ENCODE peak calls at places on chromosomes 1 and 21, in five cellular contexts. One of them, this sample, is unnamed.
A peak's percentile ranks its signal among the peaks of the same experiment; 100 is the strongest.

GRCh38 chr1:119909890-119910596 is 13.7 kb upstream of the ADAM30 start:
- DNase-seq in lung: no peak
- DNase-seq in ovary: no peak
- DNase-seq in DND-41: no peak
- DNase-seq in left ventricle myocardium inferior: no peak
- DNase-seq in this sample: no peak

GRCh38 chr1:225454733-225455132 is 26.9 kb upstream of the LBR start:
- DNase-seq in lung: no peak
- DNase-seq in ovary: no peak
- DNase-seq in DND-41: no peak
- DNase-seq in left ventricle myocardium inferior: no peak
- DNase-seq in this sample: no peak

GRCh38 chr1:155253797-155254196 is 1.5 kb downstream of the ENTREP3 start:
- DNase-seq in lung: no peak
- DNase-seq in ovary: no peak
- DNase-seq in DND-41: no peak
- DNase-seq in left ventricle myocardium inferior: no peak
- DNase-seq in this sample: no peak

GRCh38 chr1:246197076-246197475 is 310.0 kb downstream of the SMYD3 start:
- DNase-seq in lung: no peak
- DNase-seq in ovary: no peak
- DNase-seq in DND-41: no peak
- DNase-seq in left ventricle myocardium inferior: no peak
- DNase-seq in this sample: no peak

GRCh38 chr1:151156515-151156819 is at the start of gene TNFAIP8L2:
- DNase-seq in lung: peak; percentile 62
- DNase-seq in ovary: no peak
- DNase-seq in DND-41: peak; percentile 68
- DNase-seq in left ventricle myocardium inferior: peak; percentile 58
- DNase-seq in this sample: peak; percentile 78

GRCh38 chr1:2645776-2646175 is 13.0 kb upstream of the MMEL1 start:
- DNase-seq in lung: no peak
- DNase-seq in ovary: no peak
- DNase-seq in DND-41: no peak
- DNase-seq in left ventricle myocardium inferior: no peak
- DNase-seq in this sample: no peak

GRCh38 chr1:100459815-100460114 is 78.2 kb upstream of the GPR88 start:
- DNase-seq in lung: no peak
- DNase-seq in ovary: no peak
- DNase-seq in DND-41: no peak
- DNase-seq in left ventricle myocardium inferior: no peak
- DNase-seq in this sample: no peak

GRCh38 chr1:156546267-156546666 is 26.1 kb downstream of the IQGAP3 start:
- DNase-seq in lung: no peak
- DNase-seq in ovary: no peak
- DNase-seq in DND-41: no peak
- DNase-seq in left ventricle myocardium inferior: no peak
- DNase-seq in this sample: no peak

GRCh38 chr1:116911166-116911553 is 1.4 kb downstream of the PTGFRN start:
- DNase-seq in lung: no peak
- DNase-seq in ovary: peak; percentile 26
- DNase-seq in DND-41: no peak
- DNase-seq in left ventricle myocardium inferior: no peak
- DNase-seq in this sample: no peak

GRCh38 chr1:44068442-44068861 is 37.2 kb upstream of the SLC6A9 start:
- DNase-seq in lung: no peak
- DNase-seq in ovary: no peak
- DNase-seq in DND-41: no peak
- DNase-seq in left ventricle myocardium inferior: no peak
- DNase-seq in this sample: peak; percentile 58

GRCh38 chr1:236302941-236303340 is 21.2 kb upstream of the ERO1B start:
- DNase-seq in lung: no peak
- DNase-seq in ovary: no peak
- DNase-seq in DND-41: no peak
- DNase-seq in left ventricle myocardium inferior: no peak
- DNase-seq in this sample: no peak

GRCh38 chr1:231340328-231341013 is 2.4 kb downstream of the SPRTN start:
- DNase-seq in lung: no peak
- DNase-seq in ovary: no peak
- DNase-seq in DND-41: no peak
- DNase-seq in left ventricle myocardium inferior: no peak
- DNase-seq in this sample: no peak

GRCh38 chr21:36156815-36157670 is at the start of gene DOP1B:
- DNase-seq in lung: no peak
- DNase-seq in ovary: no peak
- DNase-seq in DND-41: peak; percentile 43
- DNase-seq in left ventricle myocardium inferior: peak; percentile 21
- DNase-seq in this sample: peak; percentile 43

GRCh38 chr1:1163538-1164070 is 10.1 kb upstream of the TTLL10 start:
- DNase-seq in lung: no peak
- DNase-seq in ovary: no peak
- DNase-seq in DND-41: no peak
- DNase-seq in left ventricle myocardium inferior: no peak
- DNase-seq in this sample: no peak

DNA sequence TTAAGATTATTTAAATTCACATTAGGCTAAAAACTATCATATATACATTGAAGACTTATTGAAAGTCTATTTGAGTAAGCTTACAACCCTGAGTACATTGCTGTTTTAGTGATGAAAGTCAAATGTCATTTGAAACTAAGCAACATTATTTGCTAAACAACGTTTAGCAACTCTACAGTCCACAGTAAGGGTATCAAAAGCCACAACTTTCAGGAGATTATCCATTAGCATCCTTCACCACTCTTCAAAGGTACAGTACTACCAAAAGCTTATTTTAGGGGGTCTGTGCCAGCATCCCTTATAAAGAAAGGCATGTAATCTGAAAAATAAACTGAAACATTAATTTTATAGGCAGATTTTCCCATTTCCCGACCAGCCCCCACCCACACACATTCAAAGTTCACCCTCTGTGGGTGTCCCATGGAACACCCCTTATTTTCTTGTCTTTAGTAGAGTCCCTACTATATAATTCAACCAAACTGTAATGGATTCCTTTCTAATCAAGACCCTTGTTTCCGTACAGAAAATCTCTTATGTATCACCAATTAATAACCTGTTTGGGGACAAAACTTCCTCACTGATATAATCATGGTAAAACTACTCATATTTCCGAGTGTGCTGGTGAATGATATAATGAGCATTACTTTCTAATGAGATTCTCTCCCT is 11.0 kb downstream of the SFPQ start:
- DNase-seq in lung: no peak
- DNase-seq in ovary: no peak
- DNase-seq in DND-41: no peak
- DNase-seq in left ventricle myocardium inferior: no peak
- DNase-seq in this sample: no peak
- H3K36me3 ChIP-seq in lung: peaks cover 57% of the 10 kb centered on the region
- H3K36me3 ChIP-seq in ovary: no peaks in the 10 kb centered on the region
- H3K36me3 ChIP-seq in DND-41: peaks cover 100% of the 10 kb centered on the region
- H3K36me3 ChIP-seq in left ventricle myocardium inferior: peaks cover 98% of the 10 kb centered on the region
- H3K36me3 ChIP-seq in this sample: peaks cover 100% of the 10 kb centered on the region

GRCh38 chr21:27314096-27314495 is 347.2 kb upstream of the ADAMTS5 start:
- DNase-seq in lung: no peak
- DNase-seq in ovary: no peak
- DNase-seq in DND-41: no peak
- DNase-seq in left ventricle myocardium inferior: no peak
- DNase-seq in this sample: no peak
- H3K9me3 ChIP-seq in lung: no peaks in the 10 kb centered on the region
- H3K9me3 ChIP-seq in ovary: no peaks in the 10 kb centered on the region
- H3K9me3 ChIP-seq in DND-41: no peaks in the 10 kb centered on the region
- H3K9me3 ChIP-seq in left ventricle myocardium inferior: peaks cover 11% of the 10 kb centered on the region
- H3K9me3 ChIP-seq in this sample: peaks cover 20% of the 10 kb centered on the region

GRCh38 chr1:160208179-160209040 is 3.2 kb downstream of the PEA15 start:
- DNase-seq in lung: no peak
- DNase-seq in ovary: no peak
- DNase-seq in DND-41: no peak
- DNase-seq in left ventricle myocardium inferior: peak; percentile 25
- DNase-seq in this sample: no peak

GRCh38 chr1:160209656-160210046 is 4.5 kb downstream of the PEA15 start:
- DNase-seq in lung: no peak
- DNase-seq in ovary: no peak
- DNase-seq in DND-41: no peak
- DNase-seq in left ventricle myocardium inferior: peak; percentile 67
- DNase-seq in this sample: no peak

GRCh38 chr1:160209041-160209655 is 4.0 kb downstream of the PEA15 start:
- DNase-seq in lung: no peak
- DNase-seq in ovary: no peak
- DNase-seq in DND-41: no peak
- DNase-seq in left ventricle myocardium inferior: no peak
- DNase-seq in this sample: no peak

GRCh38 chr1:160210563-160210962 is 5.4 kb downstream of the PEA15 start:
- DNase-seq in lung: no peak
- DNase-seq in ovary: no peak
- DNase-seq in DND-41: no peak
- DNase-seq in left ventricle myocardium inferior: no peak
- DNase-seq in this sample: no peak

DNA sequence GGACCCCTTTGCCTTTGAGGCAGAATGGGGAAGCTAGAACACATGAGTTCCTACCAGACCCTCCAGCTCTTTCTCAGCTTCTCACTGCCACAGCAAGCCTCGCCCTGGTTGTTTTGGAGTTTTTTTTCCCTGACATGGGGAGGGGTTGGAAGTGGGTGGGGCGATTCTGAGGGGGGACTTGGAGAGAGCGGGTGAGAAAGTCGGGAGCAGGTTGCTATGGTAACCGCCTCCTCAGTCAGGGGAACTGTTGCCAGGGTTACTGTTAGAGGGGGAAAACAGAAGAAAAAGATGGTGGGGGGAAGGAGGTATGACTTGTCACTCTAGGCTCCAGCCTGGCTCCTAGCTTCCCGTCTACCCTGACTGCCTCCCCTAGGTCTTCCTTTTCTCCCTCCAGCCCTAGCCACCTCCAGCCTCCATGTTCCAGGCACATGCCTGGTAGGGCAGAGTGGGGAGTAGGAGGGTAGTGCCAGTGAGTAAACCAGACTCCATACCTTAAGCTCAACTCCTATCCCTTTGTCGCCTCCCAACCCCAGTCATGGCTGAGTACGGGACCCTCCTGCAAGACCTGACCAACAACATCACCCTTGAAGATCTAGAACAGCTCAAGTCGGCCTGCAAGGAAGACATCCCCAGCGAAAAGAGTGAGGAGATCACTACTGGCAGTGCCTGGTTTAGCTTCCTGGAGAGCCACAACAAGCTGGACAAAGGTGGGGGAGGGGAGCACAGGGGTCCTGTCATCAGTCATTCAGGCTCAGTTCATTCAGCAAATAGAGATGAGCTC is 6.0 kb downstream of the PEA15 start:
- DNase-seq in lung: no peak
- DNase-seq in ovary: no peak
- DNase-seq in DND-41: no peak
- DNase-seq in left ventricle myocardium inferior: no peak
- DNase-seq in this sample: no peak
- H3K36me3 ChIP-seq in lung: peaks cover 46% of the 10 kb centered on the region
- H3K36me3 ChIP-seq in ovary: no peaks in the 10 kb centered on the region
- H3K36me3 ChIP-seq in DND-41: peaks cover 72% of the 10 kb centered on the region
- H3K36me3 ChIP-seq in left ventricle myocardium inferior: peaks cover 56% of the 10 kb centered on the region
- H3K36me3 ChIP-seq in this sample: peaks cover 93% of the 10 kb centered on the region

GRCh38 chr21:34009193-34009592 is 64.2 kb upstream of the MRPS6 start:
- DNase-seq in lung: no peak
- DNase-seq in ovary: no peak
- DNase-seq in DND-41: no peak
- DNase-seq in left ventricle myocardium inferior: no peak
- DNase-seq in this sample: no peak
- H3K9me3 ChIP-seq in lung: no peaks in the 10 kb centered on the region
- H3K9me3 ChIP-seq in ovary: no peaks in the 10 kb centered on the region
- H3K9me3 ChIP-seq in DND-41: peaks cover 6% of the 10 kb centered on the region
- H3K9me3 ChIP-seq in left ventricle myocardium inferior: peaks cover 53% of the 10 kb centered on the region
- H3K9me3 ChIP-seq in this sample: no peaks in the 10 kb centered on the region

DNA sequence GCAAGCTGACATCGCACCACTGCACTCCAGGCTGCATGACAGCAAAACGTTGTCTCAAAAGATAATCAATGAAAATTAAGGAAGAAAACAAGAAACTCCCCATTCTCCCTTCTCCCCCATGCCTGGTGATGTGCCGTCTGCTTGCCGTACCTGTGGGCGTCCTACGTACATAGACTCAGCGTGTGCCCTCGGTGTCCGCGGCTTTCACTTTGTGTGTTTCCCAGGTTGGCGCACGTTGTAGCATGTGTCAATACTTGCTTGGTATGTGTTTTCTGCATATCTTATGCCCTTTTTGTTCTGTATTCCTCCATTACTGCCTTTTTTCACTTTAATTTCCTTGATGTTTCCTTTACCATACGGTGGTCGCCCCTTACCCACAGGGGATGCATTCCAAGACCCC is 53.8 kb downstream of the PCNT start:
- DNase-seq in lung: no peak
- DNase-seq in ovary: no peak
- DNase-seq in DND-41: no peak
- DNase-seq in left ventricle myocardium inferior: no peak
- DNase-seq in this sample: no peak
- H3K36me3 ChIP-seq in lung: peaks cover 2% of the 10 kb centered on the region
- H3K36me3 ChIP-seq in ovary: no peaks in the 10 kb centered on the region
- H3K36me3 ChIP-seq in DND-41: peaks cover 85% of the 10 kb centered on the region
- H3K36me3 ChIP-seq in left ventricle myocardium inferior: peaks cover 35% of the 10 kb centered on the region
- H3K36me3 ChIP-seq in this sample: peaks cover 84% of the 10 kb centered on the region

This sample was measured in OCI-LY7.